ENCODE peak calls at places on chromosomes 11 and 22, in six cellular contexts. Z is Panc1, K is sigmoid colon, Y is transverse colon, N is HCT116, R is endothelial cell of umbilical vein. B is an unnamed sample.

GRCh38 chr11:38476808-38477565 is 1879.0 kb upstream of the RAG2 start:
- DNase-seq in Z (no peak), K (no peak), Y (no peak), N (no peak), R (no peak), B (no peak)

GRCh38 chr22:42433754-42434153 is 1.6 kb upstream of the NFAM1 start:
- DNase-seq in Z (no peak), K (no peak), Y (no peak), N (no peak), R (no peak), B (peak)

GRCh38 chr22:28112548-28113043 is 193.5 kb upstream of the PITPNB start:
- DNase-seq in Z (no peak), K (peak), Y (no peak), N (peak), R (peak), B (no peak)

GRCh38 chr11:131038597-131038996 is 122.3 kb upstream of the SNX19 start:
- DNase-seq in Z (no peak), K (no peak), Y (no peak), N (no peak), R (no peak), B (no peak)

GRCh38 chr11:88414385-88414861 is 76.9 kb upstream of the CTSC start:
- DNase-seq in Z (no peak), K (peak), Y (peak), N (no peak), R (peak), B (no peak)

GRCh38 chr22:28029962-28030361 is 110.9 kb upstream of the PITPNB start:
- DNase-seq in Z (no peak), K (no peak), Y (no peak), N (no peak), R (no peak), B (no peak)

GRCh38 chr11:96122601-96123044 is 198.7 kb upstream of the MTMR2 start:
- DNase-seq in Z (no peak), K (no peak), Y (no peak), N (no peak), R (no peak), B (peak)

GRCh38 chr22:26170795-26171194 is 1.5 kb downstream of the SEZ6L start:
- DNase-seq in Z (no peak), K (no peak), Y (no peak), N (no peak), R (no peak), B (no peak)

GRCh38 chr11:35566161-35566560 is 40.7 kb upstream of the PAMR1 start:
- DNase-seq in Z (no peak), K (no peak), Y (no peak), N (no peak), R (peak), B (no peak)

GRCh38 chr11:57321996-57322880 is 2.5 kb downstream of the TNKS1BP1 start:
- DNase-seq in Z (no peak), K (peak), Y (peak), N (peak), R (peak), B (peak)
- H3K4me3 ChIP-seq in Z (peak), K (peak), Y (peak), N (peak), R (no peak), B (peak)

GRCh38 chr11:746289-747175 is 732 bp upstream of the TALDO1 start:
- DNase-seq in Z (no peak), K (peak), Y (no peak), N (no peak), R (no peak), B (no peak)
- H3K27ac ChIP-seq in Z (peak), K (peak), Y (peak), N (peak), R (no peak), B (peak)

DNA sequence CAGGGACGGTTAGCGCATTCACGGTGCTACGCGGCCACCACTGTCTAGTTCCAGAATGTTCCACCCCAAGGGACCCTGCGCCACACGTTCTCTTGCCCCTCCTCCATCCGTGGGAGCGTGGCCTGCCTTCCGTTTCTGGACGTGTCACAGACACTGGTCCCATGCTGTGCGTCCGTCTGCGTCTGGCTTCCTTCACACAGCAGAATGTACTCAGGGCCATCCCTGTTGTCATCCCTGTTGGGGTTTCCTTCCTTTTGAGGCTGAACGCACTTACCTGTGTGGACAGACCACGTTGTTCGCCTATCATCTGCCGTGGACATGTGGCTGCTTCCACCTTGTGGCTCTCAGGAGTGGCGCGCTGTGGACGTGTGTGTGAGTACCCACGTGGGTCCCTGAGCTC is 24.9 kb downstream of the BRSK2 start:
- DNase-seq in Z (no peak), K (no peak), Y (no peak), N (no peak), R (no peak), B (no peak)
- TF ChIP-seq POLR2AphosphoS5 in Z (no peak), K (no peak), Y (no peak), N (no peak), R (no peak), B (no peak)

DNA sequence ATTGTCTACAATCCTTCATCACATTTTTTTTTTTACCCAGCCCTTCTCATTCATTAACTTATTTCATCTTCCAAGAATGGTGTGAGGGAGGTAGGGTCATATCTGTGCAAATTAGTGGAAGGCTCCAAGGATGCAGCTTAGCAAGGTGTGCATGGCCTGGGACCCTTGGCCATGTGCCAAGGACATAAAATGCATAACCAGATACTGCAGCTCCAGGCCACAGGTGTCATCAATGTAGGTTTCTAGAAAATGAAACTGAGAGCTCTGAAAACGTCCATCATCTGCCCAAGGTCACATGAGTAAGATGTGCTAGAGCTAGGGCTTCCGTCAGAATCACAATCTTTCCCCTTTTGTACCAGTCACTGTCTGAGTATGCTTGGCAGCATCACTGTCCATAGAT is 29.8 kb downstream of the ANKK1 start:
- DNase-seq in Z (no peak), K (no peak), Y (no peak), N (no peak), R (no peak), B (no peak)
- H3K4me3 ChIP-seq in Z (no peak), K (no peak), Y (no peak), N (no peak), R (no peak), B (no peak)

DNA sequence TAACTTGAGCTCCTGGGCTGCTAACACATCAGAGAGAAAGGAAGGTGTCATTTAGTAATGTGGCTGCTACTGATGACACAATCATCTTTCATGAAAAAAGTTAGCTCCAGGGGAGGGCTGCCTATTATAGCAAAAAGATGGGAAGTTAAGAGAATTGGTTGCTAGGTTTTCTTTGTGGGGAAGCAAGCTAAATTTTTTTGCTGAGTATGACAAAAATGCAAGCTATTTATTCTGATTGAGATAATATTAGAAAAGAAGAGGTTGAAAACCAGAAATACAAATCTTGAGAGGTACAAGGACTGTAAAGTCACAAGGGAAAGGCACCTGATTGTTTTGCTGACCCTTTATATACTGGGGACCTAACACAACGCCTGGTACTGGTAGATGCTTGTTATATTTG is 24.0 kb upstream of the SYT9 start:
- DNase-seq in Z (no peak), K (no peak), Y (no peak), N (no peak), R (no peak), B (no peak)
- H3K27ac ChIP-seq in Z (no peak), K (no peak), Y (no peak), N (no peak), R (no peak), B (no peak)

GRCh38 chr11:8841899-8842298 is 69.1 kb upstream of the AKIP1 start:
- DNase-seq in Z (no peak), K (no peak), Y (no peak), N (no peak), R (peak), B (no peak)

GRCh38 chr11:8839957-8840945 is 70.7 kb upstream of the AKIP1 start:
- DNase-seq in Z (no peak), K (peak), Y (peak), N (no peak), R (peak), B (peak)

GRCh38 chr11:8834379-8834778 is 76.6 kb upstream of the AKIP1 start:
- DNase-seq in Z (no peak), K (no peak), Y (no peak), N (no peak), R (peak), B (no peak)

GRCh38 chr11:8839306-8839956 is 71.6 kb upstream of the AKIP1 start:
- DNase-seq in Z (no peak), K (no peak), Y (no peak), N (no peak), R (peak), B (no peak)

DNA sequence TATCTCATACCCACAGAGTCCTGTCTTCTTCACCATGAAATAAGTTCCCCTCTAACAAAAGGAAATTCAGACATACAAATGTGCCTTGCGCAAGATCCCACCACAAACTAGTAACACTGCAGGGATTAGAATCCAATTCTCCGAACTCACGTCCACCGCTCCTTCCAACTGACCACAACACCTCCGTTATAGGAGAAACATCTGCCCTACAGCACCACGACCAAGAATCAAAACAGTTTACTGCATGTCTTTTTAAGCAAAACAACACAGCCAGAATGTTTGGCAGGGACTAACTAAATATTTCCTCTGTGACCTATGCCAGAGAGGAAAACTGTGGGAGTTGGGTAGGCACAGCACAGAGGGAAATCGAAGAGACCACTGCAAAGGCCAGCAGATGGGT is 72.7 kb upstream of the AKIP1 start:
- DNase-seq in Z (no peak), K (peak), Y (no peak), N (no peak), R (peak), B (no peak)
- TF ChIP-seq POLR2AphosphoS5 in Z (no peak), K (no peak), Y (no peak), N (no peak), R (no peak), B (no peak)

GRCh38 chr11:76151561-76152085 is 54.7 kb downstream of the WNT11 start:
- DNase-seq in Z (no peak), K (no peak), Y (peak), N (no peak), R (no peak), B (no peak)

GRCh38 chr11:76152086-76152658 is 54.1 kb downstream of the WNT11 start:
- DNase-seq in Z (peak), K (peak), Y (peak), N (peak), R (peak), B (peak)

GRCh38 chr11:76155455-76156232 is 50.7 kb downstream of the WNT11 start:
- DNase-seq in Z (no peak), K (no peak), Y (no peak), N (no peak), R (no peak), B (no peak)

GRCh38 chr11:76152741-76153608 is 53.3 kb downstream of the WNT11 start:
- DNase-seq in Z (no peak), K (peak), Y (peak), N (no peak), R (no peak), B (no peak)

DNA sequence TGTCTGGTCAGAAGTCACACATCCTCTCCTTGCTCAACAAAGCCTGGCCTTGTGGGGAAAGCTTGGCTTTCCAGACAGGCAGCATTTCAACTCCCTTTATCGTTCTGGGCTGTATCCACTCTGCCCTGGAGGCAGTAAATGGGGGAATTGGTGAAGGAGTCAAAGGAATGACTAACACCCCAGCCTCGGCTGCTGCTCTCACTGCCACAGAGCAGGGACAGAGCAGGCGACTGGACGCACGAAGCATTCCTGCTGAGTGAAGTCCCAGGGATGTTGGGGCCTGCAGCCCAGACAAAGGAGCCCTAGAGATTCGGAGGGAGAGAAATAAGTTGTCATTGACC is 52.7 kb downstream of the WNT11 start:
- DNase-seq in Z (no peak), K (no peak), Y (no peak), N (no peak), R (no peak), B (no peak)
- H3K4me3 ChIP-seq in Z (no peak), K (no peak), Y (no peak), N (no peak), R (no peak), B (no peak)

GRCh38 chr22:46971776-46972150 is 209.3 kb downstream of the TBC1D22A start:
- DNase-seq in Z (no peak), K (peak), Y (no peak), N (no peak), R (no peak), B (no peak)
- H3K27ac ChIP-seq in Z (no peak), K (peak), Y (peak), N (no peak), R (peak), B (no peak)

DNA sequence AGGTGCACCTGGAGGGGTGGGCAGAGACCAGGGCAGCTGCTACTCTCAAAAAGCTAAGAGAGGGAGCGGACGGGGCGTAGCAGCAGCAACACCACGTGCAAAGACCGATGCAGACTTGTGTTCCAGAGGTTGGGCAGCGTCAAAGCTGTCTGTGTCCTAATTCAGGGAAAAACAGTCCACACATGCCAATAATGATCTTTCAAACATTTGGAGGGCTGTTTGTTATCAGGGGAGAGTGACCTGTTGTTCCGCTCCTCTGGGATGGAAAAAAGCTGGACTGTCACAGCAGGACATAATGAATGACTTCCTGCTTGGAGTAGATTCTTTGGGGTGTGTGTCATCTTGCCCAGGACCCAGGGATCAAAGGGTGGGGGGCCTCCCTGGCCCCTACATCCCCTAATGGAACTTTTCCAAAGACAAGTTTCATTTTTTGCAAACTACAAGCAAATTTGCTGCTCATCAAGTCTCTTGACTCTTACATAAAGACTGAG is 6.2 kb upstream of the FBLN1 start:
- DNase-seq in Z (no peak), K (peak), Y (no peak), N (no peak), R (no peak), B (no peak)
- TF ChIP-seq POLR2AphosphoS5 in Z (no peak), K (peak), Y (no peak), N (no peak), R (no peak), B (no peak)